ENCODE peak calls at places on chromosomes 16 and 17, in five cellular contexts. Z, L, V, U and S are unnamed samples.

GRCh38 chr17:57665128-57665527 is 80.0 kb downstream of the CCDC182 start:
- DNase-seq in Z (peak; percentile 68), L (no peak), V (no peak), U (no peak), S (no peak)

GRCh38 chr17:44038604-44039007 is 23.8 kb upstream of the TMEM101 start:
- DNase-seq in Z (peak; percentile 51), L (no peak), V (peak; percentile 39), U (no peak), S (no peak)

GRCh38 chr17:58092797-58093385 is 9.7 kb downstream of the DYNLL2 start:
- DNase-seq in Z (no peak), L (no peak), V (no peak), U (no peak), S (no peak)

GRCh38 chr16:86854058-86854621 is 275.8 kb downstream of the FOXL1 start:
- DNase-seq in Z (no peak), L (no peak), V (no peak), U (no peak), S (no peak)

GRCh38 chr17:45149037-45149668 is 878 bp downstream of the HEXIM1 start:
- DNase-seq in Z (peak; percentile 89), L (no peak), V (peak; percentile 87), U (peak; percentile 93), S (peak; percentile 66)

GRCh38 chr17:42248351-42249179 is 27.6 kb downstream of the STAT5B start:
- DNase-seq in Z (peak; percentile 69), L (peak; percentile 68), V (peak; percentile 93), U (no peak), S (no peak)

GRCh38 chr16:89257281-89257731 is 39.8 kb downstream of the ZNF778 start:
- DNase-seq in Z (peak; percentile 64), L (no peak), V (no peak), U (no peak), S (no peak)

GRCh38 chr16:60686824-60687223 is 1349.4 kb downstream of the CDH8 start:
- DNase-seq in Z (no peak), L (no peak), V (no peak), U (no peak), S (no peak)

GRCh38 chr16:85616608-85617311 is 3.6 kb downstream of the GSE1 start:
- DNase-seq in Z (peak; percentile 45), L (peak; percentile 51), V (no peak), U (peak; percentile 96), S (no peak)

GRCh38 chr17:76791053-76791980 is 53.4 kb downstream of the MFSD11 start:
- DNase-seq in Z (peak; percentile 62), L (peak; percentile 33), V (peak; percentile 39), U (peak; percentile 70), S (no peak)

GRCh38 chr17:47404875-47405274 is 81.1 kb downstream of the EFCAB13 start:
- DNase-seq in Z (no peak), L (no peak), V (no peak), U (no peak), S (no peak)
- TF ChIP-seq FOXM1 in Z (no peak), L (no peak), V (no peak), U (no peak), S (no peak)

GRCh38 chr16:82758904-82759303 is 132.1 kb downstream of the CDH13 start:
- DNase-seq in Z (no peak), L (no peak), V (no peak), U (no peak), S (no peak)
- TF ChIP-seq FOXM1 in Z (no peak), L (no peak), V (no peak), U (no peak), S (no peak)

GRCh38 chr17:73017653-73018052 is 74.8 kb downstream of the SLC39A11 start:
- DNase-seq in Z (no peak), L (no peak), V (no peak), U (no peak), S (no peak)
- TF ChIP-seq FOXM1 in Z (no peak), L (no peak), V (no peak), U (no peak), S (no peak)

GRCh38 chr16:3687792-3688191 is 29.5 kb downstream of the TRAP1 start:
- DNase-seq in Z (no peak), L (no peak), V (no peak), U (no peak), S (no peak)

GRCh38 chr16:3690991-3691720 is 26.2 kb downstream of the TRAP1 start:
- DNase-seq in Z (no peak), L (no peak), V (no peak), U (peak; percentile 24), S (no peak)

GRCh38 chr16:3690470-3690918 is 26.8 kb downstream of the TRAP1 start:
- DNase-seq in Z (peak; percentile 93), L (peak; percentile 21), V (peak; percentile 66), U (peak; percentile 83), S (peak; percentile 89)

GRCh38 chr16:3691778-3692177 is 25.5 kb downstream of the TRAP1 start:
- DNase-seq in Z (no peak), L (no peak), V (no peak), U (no peak), S (no peak)

DNA sequence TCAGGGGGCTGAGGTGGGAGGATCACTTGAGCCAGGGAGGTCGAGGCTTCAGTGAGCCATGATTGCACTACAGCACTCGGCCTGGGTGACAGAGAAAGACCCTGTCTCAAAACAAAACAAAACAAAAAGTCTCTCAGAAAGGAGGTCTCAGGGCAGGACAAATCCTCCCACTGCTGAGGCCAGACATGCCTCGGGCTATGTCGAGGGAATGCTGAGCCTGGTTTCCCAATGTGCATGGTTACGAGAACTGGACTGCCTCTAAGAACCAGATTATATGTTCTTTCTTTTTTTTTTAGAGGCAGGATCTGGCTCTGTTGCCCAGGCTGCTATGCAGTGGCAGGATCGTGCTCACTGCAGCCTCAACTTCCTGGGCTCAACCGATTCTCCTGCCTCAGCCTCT is 27.6 kb downstream of the TRAP1 start:
- DNase-seq in Z (no peak), L (no peak), V (no peak), U (no peak), S (no peak)
- TF ChIP-seq FOXM1 in Z (no peak), L (no peak), V (no peak), U (no peak), S (no peak)

GRCh38 chr16:75317101-75317522 is 65.7 kb upstream of the BCAR1 start:
- DNase-seq in Z (no peak), L (no peak), V (no peak), U (peak; percentile 58), S (no peak)
- TF ChIP-seq FOXM1 in Z (no peak), L (peak; percentile 80), V (no peak), U (no peak), S (no peak)

GRCh38 chr16:47160422-47160821 is 16.7 kb upstream of the NETO2 start:
- DNase-seq in Z (no peak), L (no peak), V (no peak), U (no peak), S (no peak)

GRCh38 chr16:47158991-47159390 is 15.2 kb upstream of the NETO2 start:
- DNase-seq in Z (no peak), L (no peak), V (no peak), U (no peak), S (no peak)

DNA sequence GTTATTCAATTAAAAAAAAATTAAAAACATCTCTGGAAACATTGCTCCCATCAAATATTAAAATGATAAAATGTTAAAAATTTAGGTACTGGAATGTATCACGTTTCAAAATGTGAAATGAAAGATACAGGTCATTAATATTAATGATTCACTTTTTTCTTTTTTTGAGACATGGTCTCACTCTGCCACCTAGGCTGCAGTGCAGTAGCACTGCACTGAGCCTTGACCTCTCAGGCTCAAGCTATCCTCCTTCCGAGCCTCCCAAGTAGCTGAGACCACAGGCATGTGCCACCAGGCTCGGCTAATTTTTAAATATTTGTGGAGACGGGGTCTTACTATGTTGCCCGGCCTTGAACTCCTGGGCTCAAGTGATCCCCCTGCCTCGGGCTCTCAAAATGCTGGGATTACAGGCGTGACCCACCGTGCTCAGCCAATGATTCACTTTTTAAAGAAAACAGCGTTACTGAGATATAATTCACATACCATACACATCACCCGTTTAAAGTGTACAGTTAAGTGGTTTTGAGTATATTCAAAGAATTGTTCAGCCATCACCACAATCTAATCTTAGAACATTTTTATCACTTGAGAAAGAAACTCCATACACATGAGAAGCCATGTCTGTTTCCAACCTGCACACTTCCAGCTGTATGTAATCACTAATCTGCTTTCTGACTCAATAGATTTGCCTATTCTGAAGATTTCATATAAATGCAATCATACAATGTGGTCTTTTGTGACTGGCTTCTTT is 19.1 kb upstream of the NETO2 start:
- DNase-seq in Z (no peak), L (no peak), V (no peak), U (no peak), S (no peak)
- TF ChIP-seq FOXM1 in Z (no peak), L (no peak), V (no peak), U (no peak), S (no peak)